ENCODE peak calls at places on chromosomes 2 and 18, in five cellular contexts. F is mucosa of descending colon, P is lower lobe of right lung, X is PC-3, N is IMR-90. R is an unnamed sample.

GRCh38 chr2:174247474-174248186 is 702 bp downstream of the OLA1 start:
- DNase-seq in F (peak; percentile 55), P (no peak), X (peak; percentile 27), N (peak; percentile 18), R (no peak)

GRCh38 chr2:72116081-72116533 is 31.6 kb downstream of the CYP26B1 start:
- DNase-seq in F (no peak), P (no peak), X (peak; percentile 69), N (no peak), R (no peak)

GRCh38 chr2:135142323-135142722 is 90.2 kb downstream of the RAB3GAP1 start:
- DNase-seq in F (no peak), P (no peak), X (no peak), N (no peak), R (no peak)

GRCh38 chr2:26300234-26300641 is 45.7 kb upstream of the SELENOI start:
- DNase-seq in F (peak; percentile 55), P (no peak), X (no peak), N (peak; percentile 28), R (no peak)

GRCh38 chr2:149799296-149799695 is 211.7 kb upstream of the MMADHC start:
- DNase-seq in F (peak; percentile 3), P (no peak), X (peak; percentile 44), N (no peak), R (no peak)

GRCh38 chr2:227472265-227473018 is 486 bp downstream of the AGFG1 start:
- DNase-seq in F (peak; percentile 51), P (peak; percentile 72), X (peak; percentile 12), N (no peak), R (peak; percentile 43)

GRCh38 chr2:111117666-111118454 is 2.9 kb upstream of the BCL2L11 start:
- DNase-seq in F (peak; percentile 56), P (peak; percentile 51), X (no peak), N (peak; percentile 77), R (peak; percentile 81)

GRCh38 chr2:233690444-233690843 is 2.2 kb upstream of the UGT1A6 start:
- DNase-seq in F (no peak), P (no peak), X (peak; percentile 97), N (peak; percentile 3), R (no peak)

GRCh38 chr18:22198163-22198562 is 28.8 kb downstream of the GATA6 start:
- DNase-seq in F (no peak), P (no peak), X (no peak), N (no peak), R (peak; percentile 70)

GRCh38 chr2:101349893-101350662 is 37.2 kb downstream of the CREG2 start:
- DNase-seq in F (no peak), P (no peak), X (peak; percentile 58), N (peak; percentile 65), R (no peak)

GRCh38 chr2:221673248-221673647 is 101.1 kb upstream of the EPHA4 start:
- DNase-seq in F (no peak), P (no peak), X (peak; percentile 49), N (no peak), R (no peak)

GRCh38 chr2:55119711-55120487 is 69.6 kb upstream of the RTN4 start:
- DNase-seq in F (no peak), P (no peak), X (no peak), N (no peak), R (no peak)

GRCh38 chr2:108929896-108930425 is 59.1 kb downstream of the EDAR start:
- DNase-seq in F (no peak), P (no peak), X (no peak), N (no peak), R (no peak)

GRCh38 chr18:54269924-54270844 is 867 bp downstream of the POLI start:
- DNase-seq in F (no peak), P (no peak), X (peak; percentile 67), N (peak; percentile 18), R (peak; percentile 65)

GRCh38 chr18:46623541-46623940 is 33.5 kb downstream of the LOXHD1 start:
- DNase-seq in F (no peak), P (no peak), X (no peak), N (no peak), R (peak; percentile 65)

GRCh38 chr2:238269741-238270140 is 18.7 kb downstream of the PER2 start:
- DNase-seq in F (no peak), P (peak; percentile 12), X (no peak), N (no peak), R (no peak)

GRCh38 chr2:42513252-42513918 is 19.6 kb upstream of the KCNG3 start:
- DNase-seq in F (peak; percentile 80), P (no peak), X (peak; percentile 78), N (peak; percentile 43), R (no peak)

GRCh38 chr2:79000008-79000576 is 25.4 kb upstream of the REG3G start:
- DNase-seq in F (peak; percentile 5), P (no peak), X (no peak), N (no peak), R (no peak)

GRCh38 chr2:240919786-240920782 is 13.9 kb downstream of the CROCC2 start:
- DNase-seq in F (no peak), P (peak; percentile 44), X (no peak), N (no peak), R (peak; percentile 16)

GRCh38 chr18:31247574-31248199 is 70.3 kb upstream of the DSG1 start:
- DNase-seq in F (no peak), P (no peak), X (no peak), N (peak; percentile 9), R (peak; percentile 31)

GRCh38 chr2:31221549-31221948 is 4.2 kb upstream of the CAPN14 start:
- DNase-seq in F (no peak), P (no peak), X (no peak), N (no peak), R (no peak)
- H3K4me1 ChIP-seq in F (no peaks in the 10 kb centered on the region), P (peaks cover 5% of the 10 kb centered on the region), X (peaks cover 4% of the 10 kb centered on the region), N (no peaks in the 10 kb centered on the region), R (no peaks in the 10 kb centered on the region)

DNA sequence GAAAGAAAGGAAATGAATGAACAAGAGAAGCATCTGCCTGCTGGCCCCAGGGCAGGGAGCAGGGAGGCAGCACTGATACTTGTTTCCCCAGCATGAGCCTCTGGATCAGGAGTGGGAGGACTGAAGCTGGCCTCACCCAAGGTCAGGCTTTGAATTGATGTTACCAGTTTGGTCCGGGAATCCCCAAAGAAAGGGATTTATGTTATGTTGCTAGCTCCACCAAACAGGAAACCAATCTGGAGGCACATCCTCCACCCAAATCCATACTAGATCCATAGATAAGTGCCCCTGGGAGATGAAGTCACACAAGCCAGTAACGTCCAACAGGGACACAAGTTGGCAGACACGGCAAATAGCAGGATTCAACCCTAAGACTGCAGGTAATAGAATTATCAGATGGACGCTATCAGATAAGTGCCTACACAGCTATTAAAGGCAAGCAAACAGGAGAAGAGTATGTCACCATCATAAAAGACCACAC is 85.9 kb downstream of the MTCL1 start:
- DNase-seq in F (no peak), P (no peak), X (no peak), N (peak; percentile 59), R (no peak)
- H3K4me1 ChIP-seq in F (peaks cover 5% of the 10 kb centered on the region), P (no peaks in the 10 kb centered on the region), X (peaks cover 29% of the 10 kb centered on the region), N (peaks cover 34% of the 10 kb centered on the region), R (no peaks in the 10 kb centered on the region)

GRCh38 chr2:105803337-105803736 is 58.6 kb downstream of the NCK2 start:
- DNase-seq in F (no peak), P (no peak), X (no peak), N (no peak), R (no peak)

GRCh38 chr2:105800036-105800755 is 55.5 kb downstream of the NCK2 start:
- DNase-seq in F (no peak), P (no peak), X (no peak), N (peak; percentile 34), R (no peak)

GRCh38 chr2:105802587-105802986 is 57.9 kb downstream of the NCK2 start:
- DNase-seq in F (no peak), P (no peak), X (no peak), N (no peak), R (no peak)

GRCh38 chr2:105801961-105802360 is 57.2 kb downstream of the NCK2 start:
- DNase-seq in F (no peak), P (no peak), X (no peak), N (no peak), R (no peak)

DNA sequence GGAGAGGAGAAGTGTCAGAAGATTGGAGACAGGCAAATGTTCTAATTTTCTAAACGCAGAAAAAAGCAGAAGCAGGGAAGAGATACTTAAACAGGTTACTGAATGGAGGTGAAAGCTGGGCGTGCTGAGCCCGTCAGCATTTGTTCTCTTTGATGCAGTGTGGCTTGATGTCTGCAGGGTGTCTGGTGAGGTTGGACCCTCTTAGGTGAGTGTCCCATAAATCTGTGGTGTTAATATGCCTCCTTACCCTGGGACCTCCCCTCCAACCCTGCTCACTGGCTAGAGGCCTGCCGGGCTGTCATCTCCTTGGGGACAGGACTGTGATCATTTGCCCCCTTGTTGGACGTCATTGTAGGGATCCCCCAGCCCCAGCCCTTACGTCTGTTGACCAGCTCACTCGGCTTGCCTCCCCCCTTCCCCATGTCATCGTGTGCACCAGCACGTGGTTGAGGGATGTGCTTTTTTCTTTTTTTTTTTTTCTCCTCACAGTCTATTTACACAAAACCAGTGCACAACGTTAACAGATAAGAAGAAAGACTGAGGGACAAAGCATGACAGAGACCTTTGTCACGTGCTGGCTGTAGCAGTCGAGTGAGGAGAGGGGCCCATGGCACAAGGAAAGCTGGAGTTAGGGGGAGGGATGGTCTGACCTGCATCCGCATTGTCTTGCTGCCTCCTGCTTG is 56.4 kb downstream of the NCK2 start:
- DNase-seq in F (no peak), P (no peak), X (no peak), N (no peak), R (no peak)
- H3K4me1 ChIP-seq in F (peaks cover 39% of the 10 kb centered on the region), P (peaks cover 61% of the 10 kb centered on the region), X (peaks cover 3% of the 10 kb centered on the region), N (peaks cover 12% of the 10 kb centered on the region), R (peaks cover 18% of the 10 kb centered on the region)

DNA sequence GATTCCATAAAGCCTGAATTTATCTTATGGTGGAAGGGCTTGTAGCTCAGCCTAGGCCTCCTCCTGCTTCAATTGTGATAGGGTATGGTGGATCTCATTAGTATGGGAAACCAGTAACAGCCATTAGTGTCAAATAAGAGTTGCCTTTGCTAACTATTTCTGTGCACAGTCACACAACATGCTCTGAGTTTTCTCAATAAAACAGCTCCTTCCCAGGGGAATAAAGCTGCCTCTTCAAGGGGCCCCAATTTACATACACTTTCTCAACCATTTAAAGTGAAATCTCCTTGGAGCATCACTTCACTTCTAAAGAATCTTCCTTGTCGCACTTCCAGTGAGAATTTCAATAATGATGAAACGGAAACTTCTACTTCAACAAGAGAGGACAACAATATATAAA is 53.4 kb downstream of the KLF7 start:
- DNase-seq in F (no peak), P (no peak), X (no peak), N (no peak), R (no peak)
- H3K4me1 ChIP-seq in F (no peaks in the 10 kb centered on the region), P (peaks cover 10% of the 10 kb centered on the region), X (no peaks in the 10 kb centered on the region), N (peaks cover 2% of the 10 kb centered on the region), R (peaks cover 10% of the 10 kb centered on the region)

DNA sequence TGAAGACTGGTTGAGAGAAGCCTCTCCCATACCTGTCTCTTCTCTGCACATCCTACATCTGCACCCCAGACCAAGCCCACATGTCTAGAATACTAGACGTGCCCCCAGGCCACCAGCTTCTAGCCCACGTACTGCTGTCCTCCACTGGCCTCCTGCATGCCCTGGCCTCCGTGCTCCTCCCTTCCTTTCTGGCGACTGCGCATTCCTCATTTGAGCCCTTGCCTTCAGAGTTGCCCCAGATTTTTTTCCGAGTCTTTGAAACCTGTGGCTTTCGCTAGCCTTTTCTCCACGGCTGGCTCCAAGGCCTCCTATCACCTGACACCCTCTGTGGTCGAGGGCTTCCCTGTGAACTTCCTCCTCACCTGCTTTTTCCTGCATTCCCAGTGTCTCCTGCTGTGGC is 11.2 kb downstream of the RNF144A start:
- DNase-seq in F (no peak), P (no peak), X (no peak), N (no peak), R (no peak)
- H3K4me1 ChIP-seq in F (no peaks in the 10 kb centered on the region), P (peaks cover 20% of the 10 kb centered on the region), X (no peaks in the 10 kb centered on the region), N (no peaks in the 10 kb centered on the region), R (peaks cover 11% of the 10 kb centered on the region)

GRCh38 chr2:6813573-6813972 is 52.1 kb downstream of the CMPK2 start:
- DNase-seq in F (no peak), P (no peak), X (no peak), N (no peak), R (no peak)
- H3K4me1 ChIP-seq in F (no peaks in the 10 kb centered on the region), P (no peaks in the 10 kb centered on the region), X (no peaks in the 10 kb centered on the region), N (no peaks in the 10 kb centered on the region), R (no peaks in the 10 kb centered on the region)

R was measured in right cardiac atrium.